ENCODE peak calls at places on chromosomes 12 and 14, in six cellular contexts. M is activated naive CD8-positive, alpha-beta T cell treated with anti-CD3 and anti-CD28 coated beads for 36 hours; Z is activated CD4-positive, alpha-beta memory T cell treated with anti-CD3 and anti-CD28 coated beads, Interleukin-2, amount 10 ng/mL, durations not matched to agents 7 days and 5 days; V is stomach; X is HFFc6; A is small intestine. B is an unnamed sample.

GRCh38 chr12:20368653-20369163 is 371 bp downstream of the PDE3A start:
- DNase-seq in M (peak), Z (no peak), V (no peak), X (no peak), A (peak), B (peak)

GRCh38 chr12:124754949-124755800 is 108.5 kb downstream of the SCARB1 start:
- DNase-seq in M (no peak), Z (no peak), V (peak), X (peak), A (peak), B (peak)

GRCh38 chr14:67395876-67396189 is 16.1 kb downstream of the PLEK2 start:
- DNase-seq in M (no peak), Z (no peak), V (no peak), X (no peak), A (no peak), B (no peak)

GRCh38 chr14:21346532-21347135 is 37.2 kb downstream of the SUPT16H start:
- DNase-seq in M (no peak), Z (no peak), V (no peak), X (peak), A (no peak), B (no peak)

GRCh38 chr12:113461666-113462065 is 10.0 kb downstream of the LHX5 start:
- DNase-seq in M (no peak), Z (no peak), V (no peak), X (peak), A (peak), B (no peak)

GRCh38 chr12:93183940-93184663 is 193.6 kb upstream of the NUDT4 start:
- DNase-seq in M (no peak), Z (no peak), V (no peak), X (no peak), A (peak), B (no peak)

GRCh38 chr14:105986896-105987284 is 460.5 kb downstream of the TMEM121 start:
- DNase-seq in M (no peak), Z (no peak), V (no peak), X (no peak), A (no peak), B (no peak)

GRCh38 chr14:32450919-32451675 is 122.0 kb downstream of the AKAP6 start:
- DNase-seq in M (no peak), Z (no peak), V (no peak), X (peak), A (no peak), B (no peak)

B was measured in transverse colon.